ENCODE peak calls at places on chromosomes 6 and 20, in seven cellular contexts. D is transverse colon, P is GM12878, X is ovary, V is adrenal gland, R is suprapubic skin, Y is stomach. C is an unnamed sample.

GRCh38 chr20:52552181-52552872 is 360.7 kb upstream of the ZFP64 start:
- DNase-seq in R (no peak), D (no peak), X (no peak), Y (no peak), P (no peak), V (no peak), C (no peak)

GRCh38 chr6:145626857-145627256 is 108.5 kb downstream of the EPM2A start:
- DNase-seq in Y (no peak), V (no peak), X (no peak), D (no peak), P (no peak), R (no peak), C (no peak)

GRCh38 chr20:25685276-25686080 is 11.2 kb downstream of the ZNF337 start:
- DNase-seq in D (no peak), V (no peak), R (no peak), P (peak; percentile 11), Y (no peak), X (no peak), C (no peak)

GRCh38 chr6:27176096-27176495 is 71.4 kb upstream of the PRSS16 start:
- DNase-seq in D (no peak), R (no peak), V (no peak), P (no peak), Y (no peak), X (no peak), C (no peak)

GRCh38 chr20:35296101-35296554 is 3.9 kb upstream of the FAM83C start:
- DNase-seq in X (no peak), R (no peak), Y (no peak), V (no peak), P (no peak), D (no peak), C (no peak)

GRCh38 chr20:23228912-23229311 is 121.7 kb upstream of the NXT1 start:
- DNase-seq in X (no peak), P (no peak), V (no peak), D (no peak), Y (no peak), R (no peak), C (no peak)

GRCh38 chr20:38883081-38883980 is 42.9 kb upstream of the FAM83D start:
- DNase-seq in X (no peak), P (no peak), R (no peak), V (peak; percentile 53), Y (no peak), D (no peak), C (no peak)

GRCh38 chr20:51659491-51660050 is 108.6 kb downstream of the ATP9A start:
- DNase-seq in R (no peak), D (no peak), Y (no peak), V (no peak), X (no peak), P (no peak), C (no peak)

GRCh38 chr20:33862709-33863403 is 51.7 kb downstream of the CHMP4B start:
- DNase-seq in V (peak; percentile 39), R (no peak), D (peak; percentile 62), Y (peak; percentile 52), X (peak; percentile 66), P (no peak), C (peak; percentile 86)

GRCh38 chr6:16706029-16706428 is 55.2 kb downstream of the ATXN1 start:
- DNase-seq in Y (no peak), R (no peak), D (no peak), X (no peak), P (no peak), V (no peak), C (no peak)

GRCh38 chr6:82396964-82397761 is 33.5 kb downstream of the TPBG start:
- DNase-seq in Y (no peak), D (no peak), R (no peak), V (no peak), P (no peak), X (no peak), C (no peak)

GRCh38 chr20:33819456-33819855 is 8.3 kb downstream of the CHMP4B start:
- DNase-seq in X (no peak), V (no peak), P (no peak), D (no peak), Y (no peak), R (no peak), C (no peak)

GRCh38 chr6:6886160-6886885 is 221.4 kb upstream of the RREB1 start:
- DNase-seq in R (no peak), Y (no peak), X (no peak), V (no peak), P (no peak), D (peak; percentile 25), C (no peak)

GRCh38 chr6:21382821-21383455 is 210.6 kb upstream of the SOX4 start:
- DNase-seq in Y (no peak), P (no peak), R (no peak), D (no peak), V (no peak), X (no peak), C (no peak)

GRCh38 chr20:44019638-44020335 is 105.1 kb downstream of the TOX2 start:
- DNase-seq in R (no peak), V (no peak), P (no peak), D (no peak), Y (no peak), X (no peak), C (peak; percentile 64)

GRCh38 chr6:150599199-150600002 is at the start of gene PLEKHG1:
- DNase-seq in Y (peak; percentile 83), X (peak; percentile 46), V (peak; percentile 60), R (peak; percentile 83), P (no peak), D (peak; percentile 89), C (peak; percentile 49)

GRCh38 chr20:56360899-56361199 is 2.1 kb downstream of the FAM210B start:
- DNase-seq in D (no peak), V (no peak), X (no peak), Y (no peak), P (no peak), R (no peak), C (no peak)

GRCh38 chr20:56360133-56360898 is 1.5 kb downstream of the FAM210B start:
- DNase-seq in P (no peak), Y (no peak), V (peak; percentile 47), X (peak; percentile 20), R (no peak), D (no peak), C (no peak)

GRCh38 chr20:56359212-56360132 is 698 bp downstream of the FAM210B start:
- DNase-seq in X (peak; percentile 54), Y (peak; percentile 38), R (peak; percentile 75), P (no peak), D (peak; percentile 47), V (peak; percentile 66), C (peak; percentile 89)

GRCh38 chr20:56358600-56359211 is at the start of gene FAM210B:
- DNase-seq in P (no peak), V (peak; percentile 89), X (peak; percentile 89), R (peak; percentile 83), Y (peak; percentile 88), D (peak; percentile 90), C (peak; percentile 96)

GRCh38 chr20:56358070-56358469 is 704 bp upstream of the FAM210B start:
- DNase-seq in D (no peak), X (no peak), R (no peak), P (no peak), Y (no peak), V (no peak), C (no peak)
- H3K4me3 ChIP-seq in D (peak overlapping the region; percentile 97), X (no peak overlapping the region), R (peak overlapping the region; percentile 99), P (no peak overlapping the region), Y (peak overlapping the region; percentile 91), V (peak overlapping the region; percentile 16), C (no peak overlapping the region)

DNA sequence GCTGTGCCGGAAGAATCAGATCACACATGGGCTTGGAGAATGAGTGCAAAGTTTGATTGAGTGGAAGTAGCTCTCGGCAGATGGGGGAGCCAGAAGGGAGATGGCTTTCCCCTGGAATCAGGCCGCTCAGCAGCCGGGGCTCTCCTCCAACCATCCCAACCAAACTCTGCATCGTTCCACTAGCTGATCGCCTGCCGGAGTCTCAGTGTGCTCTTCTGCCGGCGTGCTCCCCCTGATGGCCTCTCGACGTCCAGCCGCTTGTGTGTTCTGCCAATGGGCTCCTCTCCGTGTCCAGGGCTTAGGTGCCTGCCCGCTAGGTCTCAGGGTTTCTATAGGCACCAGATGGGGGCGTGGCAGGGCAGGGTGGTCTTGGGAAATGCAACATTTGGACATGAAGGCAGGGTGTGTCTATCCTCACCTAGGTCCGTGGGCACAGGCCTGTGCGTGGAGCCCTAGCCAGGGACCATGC is 4.9 kb upstream of the BIRC7 start:
- DNase-seq in D (peak; percentile 32), P (no peak), R (no peak), Y (peak; percentile 57), V (peak; percentile 62), X (peak; percentile 41), C (no peak)
- TF ChIP-seq CTCF in D (peak; percentile 54), P (peak; percentile 36), R (peak; percentile 31), Y (no peak), V (peak; percentile 55), X (no peak), C (no peak)

DNA sequence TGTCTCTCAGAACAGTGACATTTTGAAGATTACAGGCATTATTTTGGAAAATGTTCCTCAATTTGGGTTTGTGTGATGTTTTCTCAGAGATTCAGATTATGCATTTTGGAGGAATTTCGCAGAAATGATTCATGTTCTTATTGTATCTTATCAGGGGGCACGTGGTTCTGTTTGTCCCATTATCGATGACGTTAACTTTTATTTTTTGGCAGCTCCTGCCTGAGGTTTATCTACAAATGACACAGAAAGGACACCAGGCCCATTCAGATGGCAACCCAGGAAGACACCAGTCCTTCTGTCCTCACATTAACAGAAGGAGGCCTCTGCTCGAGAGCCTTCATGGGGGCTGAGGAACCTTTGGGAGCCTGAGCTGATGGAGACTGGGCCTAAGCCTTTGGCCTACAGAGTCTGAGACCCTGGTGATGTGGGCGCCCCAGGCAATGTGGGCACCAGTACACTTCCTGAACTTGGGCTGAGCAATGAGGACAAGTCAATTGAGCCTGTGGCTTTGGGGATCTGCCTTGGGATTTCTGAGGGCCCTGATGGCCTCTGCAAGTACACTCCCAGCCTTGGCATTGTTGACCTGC is 41.2 kb upstream of the EZR start:
- DNase-seq in V (no peak), Y (no peak), R (no peak), X (no peak), D (no peak), P (no peak), C (no peak)
- TF ChIP-seq POLR2A in V (peak; percentile 31), Y (no peak), R (no peak), X (no peak), D (no peak), P (no peak), C (no peak)

GRCh38 chr6:45533394-45533793 is 155.7 kb upstream of the SUPT3H start:
- DNase-seq in V (no peak), R (no peak), P (no peak), D (no peak), X (no peak), Y (no peak), C (no peak)
- H3K4me3 ChIP-seq in V (no peak overlapping the region), R (peak overlapping the region; percentile 22), P (no peak overlapping the region), D (no peak overlapping the region), X (no peak overlapping the region), Y (no peak overlapping the region), C (no peak overlapping the region)

GRCh38 chr6:79544939-79545450 is 7.8 kb upstream of the LCA5 start:
- DNase-seq in D (peak; percentile 53), X (peak; percentile 74), P (peak; percentile 74), R (peak; percentile 73), Y (peak; percentile 31), V (peak; percentile 80), C (peak; percentile 53)

GRCh38 chr6:79543411-79543810 is 6.2 kb upstream of the LCA5 start:
- DNase-seq in P (no peak), R (no peak), D (no peak), Y (no peak), X (no peak), V (no peak), C (no peak)

GRCh38 chr6:79544299-79544927 is 7.2 kb upstream of the LCA5 start:
- DNase-seq in V (no peak), X (no peak), R (no peak), P (peak; percentile 44), D (no peak), Y (no peak), C (no peak)

GRCh38 chr6:79546186-79546585 is 9.0 kb upstream of the LCA5 start:
- DNase-seq in X (no peak), P (no peak), D (no peak), Y (no peak), R (no peak), V (no peak), C (no peak)

GRCh38 chr6:79543886-79544285 is 6.7 kb upstream of the LCA5 start:
- DNase-seq in Y (no peak), R (no peak), D (no peak), P (no peak), X (no peak), V (no peak), C (no peak)
- TF ChIP-seq CTCF in Y (no peak), R (no peak), D (no peak), P (no peak), X (no peak), V (no peak), C (no peak)